ENCODE peak calls at places on chromosomes 3 and 15, in four cellular contexts. O, H, N and L are unnamed samples.

GRCh38 chr3:50512131-50512530 is 8.7 kb upstream of the CACNA2D2 start:
- DNase-seq in O (no peak), H (no peak), N (no peak), L (no peak)

GRCh38 chr15:74174966-74175270 is 1.4 kb downstream of the ISLR start:
- DNase-seq in O (no peak), H (no peak), N (no peak), L (no peak)

GRCh38 chr15:51172190-51172589 is 77.5 kb upstream of the TNFAIP8L3 start:
- DNase-seq in O (no peak), H (peak; percentile 13), N (no peak), L (no peak)

GRCh38 chr3:143103633-143104032 is 15.9 kb upstream of the CHST2 start:
- DNase-seq in O (no peak), H (no peak), N (no peak), L (no peak)

GRCh38 chr3:57110797-57111196 is 50.3 kb downstream of the SPATA12 start:
- DNase-seq in O (no peak), H (no peak), N (no peak), L (no peak)

GRCh38 chr3:36193448-36193847 is 186.9 kb upstream of the STAC start:
- DNase-seq in O (no peak), H (no peak), N (no peak), L (no peak)

GRCh38 chr3:22959593-22959992 is 243.5 kb upstream of the UBE2E2 start:
- DNase-seq in O (no peak), H (no peak), N (no peak), L (no peak)

GRCh38 chr15:28942046-28942445 is 56.3 kb downstream of the APBA2 start:
- DNase-seq in O (no peak), H (no peak), N (no peak), L (no peak)

GRCh38 chr15:61910839-61911369 is 149.3 kb downstream of the VPS13C start:
- DNase-seq in O (no peak), H (no peak), N (no peak), L (no peak)

GRCh38 chr3:138727371-138727770 is 107.4 kb downstream of the PIK3CB start:
- DNase-seq in O (no peak), H (no peak), N (no peak), L (no peak)

GRCh38 chr15:72554471-72555425 is 80.6 kb downstream of the ARIH1 start:
- DNase-seq in O (peak; percentile 50), H (peak; percentile 74), N (no peak), L (no peak)

GRCh38 chr3:169094204-169094603 is 569.3 kb downstream of the MECOM start:
- DNase-seq in O (no peak), H (no peak), N (no peak), L (no peak)

GRCh38 chr3:76345878-76346277 is 560.5 kb upstream of the ZNF717 start:
- DNase-seq in O (no peak), H (no peak), N (no peak), L (no peak)

GRCh38 chr3:30597131-30597768 is 9.2 kb upstream of the TGFBR2 start:
- DNase-seq in O (peak; percentile 45), H (peak; percentile 67), N (no peak), L (no peak)

GRCh38 chr3:173983353-173983752 is 585.8 kb downstream of the NLGN1 start:
- DNase-seq in O (no peak), H (peak; percentile 71), N (no peak), L (no peak)

GRCh38 chr3:30954431-30954830 is 60.0 kb upstream of the GADL1 start:
- DNase-seq in O (no peak), H (no peak), N (no peak), L (no peak)